ENCODE peak calls at places on chromosome 9, in five cellular contexts. V is osteocyte, I is cardiac fibroblast, U is GM12864, R is A549. E is an unnamed sample.

GRCh38 chr9:134175291-134175807 is 11.0 kb upstream of the RNU6ATAC start:
- DNase-seq in R (peak; percentile 39), I (no peak), V (no peak), U (no peak), E (no peak)

GRCh38 chr9:108972626-108973209 is 38.5 kb downstream of the ABITRAM start:
- DNase-seq in I (peak; percentile 9), V (no peak), U (no peak), R (no peak), E (no peak)

GRCh38 chr9:12847591-12847990 is 72.8 kb downstream of the LURAP1L start:
- DNase-seq in R (peak; percentile 7), I (no peak), V (no peak), U (no peak), E (no peak)

GRCh38 chr9:109497193-109498165 is 628 bp downstream of the PTPN3 start:
- DNase-seq in U (no peak), I (no peak), V (no peak), R (peak; percentile 49), E (no peak)

GRCh38 chr9:124617477-124618141 is 110.4 kb upstream of the NR5A1 start:
- DNase-seq in U (peak; percentile 35), V (peak; percentile 92), I (peak; percentile 84), R (peak; percentile 78), E (peak; percentile 79)

GRCh38 chr9:110936719-110937452 is 101.4 kb downstream of the LPAR1 start:
- DNase-seq in U (no peak), I (peak; percentile 83), R (no peak), V (no peak), E (no peak)

GRCh38 chr9:98453589-98454311 is 198.3 kb upstream of the TBC1D2 start:
- DNase-seq in I (peak; percentile 31), V (no peak), R (no peak), U (no peak), E (no peak)

GRCh38 chr9:136792321-136793062 is 1.3 kb downstream of the TMEM141 start:
- DNase-seq in U (no peak), V (no peak), R (no peak), I (no peak), E (no peak)

GRCh38 chr9:70205366-70206020 is 53.3 kb upstream of the SMC5 start:
- DNase-seq in R (no peak), V (no peak), I (no peak), U (no peak), E (no peak)

GRCh38 chr9:101580076-101580475 is 14.7 kb downstream of the PPP3R2 start:
- DNase-seq in V (no peak), R (no peak), I (no peak), U (no peak), E (no peak)

GRCh38 chr9:4832786-4833579 is 40.2 kb downstream of the RCL1 start:
- DNase-seq in V (no peak), R (peak; percentile 89), U (no peak), I (peak; percentile 100), E (no peak)

GRCh38 chr9:37667706-37668672 is 17.2 kb downstream of the FRMPD1 start:
- DNase-seq in U (no peak), I (no peak), V (no peak), R (no peak), E (no peak)

GRCh38 chr9:124894741-124895170 is 32.8 kb downstream of the ARPC5L start:
- DNase-seq in I (peak; percentile 72), V (no peak), R (peak; percentile 59), U (no peak), E (peak; percentile 27)

GRCh38 chr9:122821278-122821952 is 7.0 kb downstream of the PDCL start:
- DNase-seq in U (no peak), R (no peak), I (peak; percentile 57), V (no peak), E (no peak)

GRCh38 chr9:131098391-131099087 is 2.2 kb downstream of the AIF1L start:
- DNase-seq in V (no peak), U (no peak), R (no peak), I (no peak), E (no peak)

GRCh38 chr9:133528887-133529262 is 4.1 kb upstream of the MYMK start:
- DNase-seq in V (no peak), U (no peak), I (no peak), R (no peak), E (no peak)

GRCh38 chr9:36866840-36867239 is 167.2 kb downstream of the PAX5 start:
- DNase-seq in R (peak; percentile 17), U (no peak), V (no peak), I (no peak), E (no peak)

GRCh38 chr9:97046228-97046627 is 7.3 kb upstream of the CTSV start:
- DNase-seq in V (peak; percentile 76), U (no peak), R (peak; percentile 34), I (peak; percentile 21), E (no peak)

GRCh38 chr9:113012492-113012891 is 500 bp upstream of the ZNF883 start:
- DNase-seq in I (no peak), U (no peak), V (no peak), R (no peak), E (no peak)

GRCh38 chr9:122562134-122562760 is 9.3 kb downstream of the OR1N2 start:
- DNase-seq in I (no peak), V (no peak), R (no peak), U (no peak), E (no peak)

GRCh38 chr9:131018621-131019020 is 9.6 kb downstream of the LAMC3 start:
- DNase-seq in R (peak; percentile 31), U (no peak), V (no peak), I (no peak), E (no peak)

GRCh38 chr9:128902351-128903078 is 18.3 kb upstream of the PHYHD1 start:
- DNase-seq in I (no peak), R (no peak), U (peak; percentile 70), V (no peak), E (peak; percentile 85)

GRCh38 chr9:87533291-87533690 is 35.6 kb downstream of the DAPK1 start:
- DNase-seq in R (no peak), I (no peak), V (no peak), U (no peak), E (no peak)

GRCh38 chr9:98432960-98433359 is 177.5 kb upstream of the TBC1D2 start:
- DNase-seq in I (no peak), R (no peak), V (no peak), U (no peak), E (no peak)

GRCh38 chr9:133375116-133375723 is 640 bp downstream of the SURF4 start:
- DNase-seq in R (peak; percentile 47), V (no peak), I (peak; percentile 61), U (no peak), E (peak; percentile 61)

GRCh38 chr9:37582548-37583157 is 6.5 kb upstream of the FBXO10 start:
- DNase-seq in U (no peak), V (no peak), I (peak; percentile 85), R (peak; percentile 78), E (peak; percentile 40)

GRCh38 chr9:32180597-32180996 is 203.8 kb upstream of the ACO1 start:
- DNase-seq in U (no peak), V (no peak), R (no peak), I (no peak), E (no peak)

GRCh38 chr9:135009711-135010362 is 77.6 kb upstream of the OLFM1 start:
- DNase-seq in I (no peak), U (no peak), R (no peak), V (no peak), E (no peak)

GRCh38 chr9:131310833-131311554 is 21.5 kb downstream of the PLPP7 start:
- DNase-seq in R (peak; percentile 25), U (no peak), I (no peak), V (no peak), E (no peak)

GRCh38 chr9:77177894-77178794 is 810 bp downstream of the VPS13A start:
- DNase-seq in V (peak; percentile 85), R (peak; percentile 32), I (peak; percentile 40), U (no peak), E (peak; percentile 53)

GRCh38 chr9:4491621-4491975 is 1.3 kb downstream of the SLC1A1 start:
- DNase-seq in U (no peak), I (no peak), R (no peak), V (no peak), E (no peak)

GRCh38 chr9:88258012-88258411 is 119.7 kb upstream of the SPATA31C2 start:
- DNase-seq in V (no peak), U (no peak), R (no peak), I (peak; percentile 57), E (no peak)

GRCh38 chr9:38662763-38663593 is 42.6 kb upstream of the ANKRD18A start:
- DNase-seq in V (no peak), U (no peak), I (peak; percentile 39), R (peak; percentile 46), E (no peak)

GRCh38 chr9:2120926-2121689 is 106.0 kb downstream of the SMARCA2 start:
- DNase-seq in U (no peak), I (peak; percentile 71), R (no peak), V (no peak), E (no peak)
- TF ChIP-seq CTCF in U (no peak), I (peak; percentile 34), R (no peak), V (peak; percentile 41), E (no peak)

DNA sequence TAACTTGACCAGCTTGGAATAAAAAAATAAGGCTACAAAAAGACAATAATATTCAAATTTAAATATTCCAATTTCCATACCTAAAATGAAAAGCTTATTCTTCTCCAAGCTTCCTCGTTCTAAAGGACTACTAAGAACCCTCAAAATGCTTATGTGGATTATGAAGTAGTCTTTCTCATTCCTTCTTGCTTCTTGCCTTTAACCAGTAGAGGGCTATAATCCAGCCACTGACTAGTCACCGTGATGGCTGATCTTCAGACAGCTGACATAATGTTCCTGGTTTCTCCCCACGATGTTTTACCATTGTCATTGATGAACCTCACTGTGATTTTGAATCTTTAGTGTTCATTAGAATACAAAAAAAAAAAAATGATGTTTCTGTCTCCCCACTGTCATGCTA is 515.3 kb downstream of the TLE1 start:
- DNase-seq in R (no peak), I (no peak), V (no peak), U (no peak), E (no peak)
- TF ChIP-seq CTCF in R (peak; percentile 16), I (peak; percentile 25), V (no peak), U (no peak), E (no peak)

GRCh38 chr9:6195714-6196360 is 19.8 kb upstream of the IL33 start:
- DNase-seq in I (no peak), U (no peak), V (no peak), R (no peak), E (no peak)

GRCh38 chr9:6198251-6198650 is 17.4 kb upstream of the IL33 start:
- DNase-seq in U (no peak), I (no peak), V (no peak), R (no peak), E (no peak)

GRCh38 chr9:6197330-6197729 is 18.3 kb upstream of the IL33 start:
- DNase-seq in U (no peak), I (peak; percentile 67), V (no peak), R (no peak), E (no peak)

GRCh38 chr9:6199596-6199995 is 16.0 kb upstream of the IL33 start:
- DNase-seq in R (no peak), U (no peak), V (no peak), I (no peak), E (no peak)

GRCh38 chr9:6194934-6195333 is 20.7 kb upstream of the IL33 start:
- DNase-seq in V (no peak), R (no peak), U (no peak), I (no peak), E (no peak)
- TF ChIP-seq CTCF in V (no peak), R (no peak), U (peak; percentile 58), I (peak; percentile 36), E (no peak)

DNA sequence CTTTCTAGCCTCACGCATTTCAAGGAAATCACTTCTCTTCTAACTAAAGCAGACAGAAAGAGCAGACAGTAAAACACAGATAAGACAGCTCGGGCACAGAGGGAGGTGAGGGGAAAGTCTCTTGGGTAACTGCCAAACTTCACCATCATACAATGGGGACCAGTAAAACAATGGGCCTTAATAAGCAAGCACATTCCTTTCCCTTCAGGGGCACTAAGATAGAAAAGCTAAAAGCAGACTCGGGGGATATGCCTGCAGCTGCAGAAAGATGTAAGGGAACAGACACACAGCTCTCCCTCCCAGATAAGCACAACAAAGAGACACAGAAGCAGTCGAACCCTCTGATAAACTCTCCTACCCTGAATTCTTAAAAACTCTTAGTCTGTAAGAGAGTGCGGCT is 15.6 kb upstream of the CKS2 start:
- DNase-seq in U (no peak), I (peak; percentile 31), R (no peak), V (no peak), E (no peak)
- TF ChIP-seq CTCF in U (no peak), I (no peak), R (no peak), V (no peak), E (no peak)

E was measured in GM20000.